ENCODE peak calls at places on chromosomes 12 and 14, in eight cellular contexts. M, D, K, E, C, G, W and N are unnamed samples.
A peak's percentile ranks its signal among the peaks of the same experiment; 100 is the strongest.

GRCh38 chr12:131833896-131834641 is 5.9 kb downstream of the MMP17 start:
- DNase-seq in M (peak; percentile 56), D (no peak), K (peak; percentile 30), E (no peak), C (no peak), G (no peak), W (no peak), N (no peak)

GRCh38 chr14:67446371-67447032 is 34.5 kb upstream of the PLEK2 start:
- DNase-seq in M (no peak), D (no peak), K (peak; percentile 12), E (peak; percentile 29), C (no peak), G (peak; percentile 33), W (no peak), N (no peak)

GRCh38 chr14:100604126-100604501 is 16.9 kb upstream of the BEGAIN start:
- DNase-seq in M (peak; percentile 56), D (no peak), K (no peak), E (no peak), C (no peak), G (no peak), W (no peak), N (no peak)

GRCh38 chr12:21607701-21608100 is 3.1 kb upstream of the GYS2 start:
- DNase-seq in M (no peak), D (no peak), K (peak; percentile 59), E (peak; percentile 12), C (no peak), G (no peak), W (no peak), N (peak; percentile 40)

GRCh38 chr14:89186850-89187376 is 230.1 kb downstream of the FOXN3 start:
- DNase-seq in M (no peak), D (no peak), K (no peak), E (peak; percentile 83), C (peak; percentile 21), G (peak; percentile 58), W (no peak), N (no peak)

GRCh38 chr14:32637582-32637981 is 301.1 kb upstream of the NPAS3 start:
- DNase-seq in M (no peak), D (no peak), K (no peak), E (no peak), C (no peak), G (no peak), W (no peak), N (no peak)

GRCh38 chr14:53032161-53032803 is 81.4 kb upstream of the FERMT2 start:
- DNase-seq in M (no peak), D (no peak), K (peak; percentile 87), E (no peak), C (no peak), G (peak; percentile 43), W (no peak), N (no peak)

GRCh38 chr12:116616536-116617248 is 57.5 kb downstream of the MAP1LC3B2 start:
- DNase-seq in M (no peak), D (no peak), K (no peak), E (no peak), C (no peak), G (no peak), W (no peak), N (no peak)

GRCh38 chr12:54725233-54725843 is 77.2 kb upstream of the DCD start:
- DNase-seq in M (no peak), D (no peak), K (peak; percentile 34), E (peak; percentile 11), C (no peak), G (no peak), W (no peak), N (peak; percentile 9)

GRCh38 chr12:107320929-107321618 is 227.7 kb upstream of the CRY1 start:
- DNase-seq in M (no peak), D (peak; percentile 51), K (peak; percentile 23), E (no peak), C (peak; percentile 75), G (no peak), W (peak; percentile 88), N (peak; percentile 86)

GRCh38 chr12:102669056-102669455 is 188.7 kb upstream of the IGF1 start:
- DNase-seq in M (no peak), D (no peak), K (no peak), E (no peak), C (no peak), G (no peak), W (no peak), N (no peak)

GRCh38 chr14:74763803-74764531 is 851 bp downstream of the YLPM1 start:
- DNase-seq in M (peak; percentile 62), D (no peak), K (peak; percentile 12), E (peak; percentile 22), C (no peak), G (peak; percentile 13), W (peak; percentile 9), N (peak; percentile 10)

GRCh38 chr12:2169489-2169888 is 116.7 kb downstream of the CACNA1C start:
- DNase-seq in M (no peak), D (no peak), K (no peak), E (no peak), C (no peak), G (no peak), W (no peak), N (no peak)

GRCh38 chr12:29743801-29744200 is 39.9 kb downstream of the TMTC1 start:
- DNase-seq in M (no peak), D (no peak), K (peak; percentile 86), E (no peak), C (no peak), G (no peak), W (no peak), N (no peak)

GRCh38 chr14:24368215-24368561 is 204 bp downstream of the NFATC4 start:
- DNase-seq in M (no peak), D (no peak), K (no peak), E (no peak), C (no peak), G (no peak), W (no peak), N (no peak)

GRCh38 chr12:93319523-93320045 is 58.1 kb upstream of the NUDT4 start:
- DNase-seq in M (no peak), D (no peak), K (no peak), E (no peak), C (no peak), G (no peak), W (no peak), N (no peak)

GRCh38 chr12:46214668-46215429 is 54.0 kb downstream of the SLC38A1 start:
- DNase-seq in M (no peak), D (peak; percentile 78), K (no peak), E (peak; percentile 45), C (no peak), G (no peak), W (peak; percentile 82), N (peak; percentile 92)

DNA sequence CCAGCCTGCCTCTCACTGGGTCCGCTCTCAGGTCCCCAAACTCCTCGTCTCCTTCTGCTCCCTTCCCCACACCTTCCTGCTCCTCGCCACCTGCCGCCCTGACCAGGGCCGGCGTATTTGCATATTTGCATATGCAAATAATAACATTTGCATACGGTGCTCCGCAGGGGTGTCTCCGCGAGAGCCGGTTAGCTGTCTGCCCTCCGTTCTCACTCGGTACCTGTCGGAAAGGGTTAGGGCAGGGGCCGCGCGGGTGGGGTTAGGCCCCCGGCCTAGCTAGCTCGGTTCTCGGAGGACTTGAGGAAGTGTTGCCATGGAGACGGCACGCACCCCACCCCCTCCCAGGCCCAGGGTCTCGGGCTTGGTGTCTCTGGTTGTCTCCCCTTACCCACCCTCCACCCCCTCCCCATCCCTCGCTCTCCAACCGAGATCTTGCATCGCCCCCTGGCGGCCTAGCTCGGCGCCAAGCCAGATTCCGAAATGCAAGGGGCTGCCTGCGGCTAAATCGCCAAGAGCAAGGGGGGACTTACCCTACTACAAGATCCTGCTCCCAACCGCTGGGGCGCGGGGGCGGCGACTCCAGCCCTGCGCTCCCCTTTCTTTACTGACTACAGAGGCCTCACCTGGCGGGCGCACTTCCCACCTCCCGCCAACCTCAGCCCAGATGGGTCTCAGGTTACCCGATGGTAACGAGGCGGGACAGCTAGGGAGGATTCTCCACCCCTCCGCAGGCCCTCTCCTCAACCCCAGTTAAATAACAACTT is 8.1 kb downstream of the STAC3 start:
- DNase-seq in M (peak; percentile 75), D (peak; percentile 52), K (peak; percentile 56), E (peak; percentile 55), C (peak; percentile 85), G (peak; percentile 46), W (peak; percentile 73), N (peak; percentile 45)
- H3K4me1 ChIP-seq in M (peaks cover 11% of the 10 kb centered on the region), D (peaks cover 59% of the 10 kb centered on the region), K (peaks cover 10% of the 10 kb centered on the region), E (peaks cover 2% of the 10 kb centered on the region), C (peaks cover 64% of the 10 kb centered on the region), G (peaks cover 35% of the 10 kb centered on the region), W (peaks cover 62% of the 10 kb centered on the region), N (peaks cover 60% of the 10 kb centered on the region)

DNA sequence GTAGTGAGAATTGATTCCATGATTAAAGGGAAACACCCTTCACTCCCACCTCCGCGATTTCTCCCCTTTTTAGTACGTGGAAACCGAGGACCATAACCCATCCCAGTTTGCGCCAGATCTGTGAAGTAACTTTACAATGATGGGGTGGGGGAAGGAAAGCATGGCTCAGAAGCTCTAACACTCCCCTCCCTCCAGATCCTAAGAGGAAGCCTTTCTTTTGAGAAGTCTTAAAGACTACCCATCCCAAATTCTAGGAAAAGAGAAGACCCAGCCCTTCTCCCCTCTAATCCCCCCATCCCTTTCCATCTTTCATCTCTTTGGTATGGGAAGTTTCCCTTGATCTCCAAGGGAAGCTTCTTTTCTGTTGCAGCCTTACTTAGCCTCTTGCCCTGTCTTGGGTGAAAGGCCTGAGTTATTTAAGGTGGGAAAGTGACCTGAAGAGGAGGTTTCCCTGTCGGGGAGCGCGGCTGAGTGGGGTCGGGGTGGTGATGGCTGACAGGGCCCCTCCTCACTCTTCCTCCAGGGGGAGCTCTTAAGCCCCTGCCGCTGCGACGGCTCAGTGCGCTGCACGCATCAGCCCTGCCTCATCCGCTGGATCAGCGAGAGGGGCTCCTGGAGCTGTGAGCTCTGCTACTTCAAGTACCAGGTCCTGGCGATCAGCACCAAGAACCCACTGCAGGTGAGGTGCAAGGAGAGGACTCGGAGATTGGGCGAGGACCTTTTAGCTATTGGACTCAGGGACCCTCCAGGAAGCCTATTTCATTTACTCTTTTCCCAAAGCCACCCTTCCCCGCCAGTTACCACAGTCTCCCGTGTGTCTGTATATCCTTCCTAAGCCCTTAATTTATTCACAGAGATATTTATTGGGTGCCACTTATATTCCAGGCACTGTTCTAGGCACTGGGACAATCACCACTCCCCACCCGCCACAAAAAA is 1.8 kb downstream of the MARCHF9 start:
- DNase-seq in M (no peak), D (peak; percentile 54), K (peak; percentile 47), E (peak; percentile 51), C (peak; percentile 92), G (no peak), W (peak; percentile 77), N (peak; percentile 65)
- H3K27ac ChIP-seq in M (no peak overlapping the region), D (peak overlapping the region; percentile 40), K (no peak overlapping the region), E (no peak overlapping the region), C (no peak overlapping the region), G (no peak overlapping the region), W (no peak overlapping the region), N (peak overlapping the region; percentile 54)

DNA sequence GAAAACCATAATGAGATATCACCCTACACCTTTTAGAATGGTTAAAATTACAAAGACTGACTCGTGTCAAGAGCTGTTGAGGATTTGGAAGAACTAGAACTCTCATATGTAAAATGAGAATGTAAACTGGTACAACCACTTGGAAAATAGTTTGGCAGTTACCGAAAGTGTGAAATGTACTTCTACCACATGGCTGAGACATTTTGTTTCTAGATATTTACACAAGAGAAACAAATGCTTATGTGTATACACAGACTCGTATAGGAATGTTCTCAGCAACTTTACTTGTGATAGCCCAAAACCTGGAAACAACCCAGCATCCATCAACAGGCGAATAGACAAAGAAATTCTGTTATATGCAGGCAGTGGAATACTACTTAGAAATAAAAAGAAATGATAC is 103.0 kb downstream of the BRMS1L start:
- DNase-seq in M (no peak), D (no peak), K (no peak), E (no peak), C (no peak), G (no peak), W (no peak), N (no peak)
- H3K36me3 ChIP-seq in M (no peaks in the 10 kb centered on the region), D (no peaks in the 10 kb centered on the region), K (no peaks in the 10 kb centered on the region), E (no peaks in the 10 kb centered on the region), C (no peaks in the 10 kb centered on the region), G (no peaks in the 10 kb centered on the region), W (no peaks in the 10 kb centered on the region), N (no peaks in the 10 kb centered on the region)

GRCh38 chr12:55829967-55830600 is 697 bp upstream of the DNAJC14 start:
- DNase-seq in M (peak; percentile 77), D (no peak), K (no peak), E (peak; percentile 70), C (peak; percentile 88), G (peak; percentile 44), W (peak; percentile 31), N (peak; percentile 19)
- H3K4me1 ChIP-seq in M (no peaks in the 10 kb centered on the region), D (peaks cover 50% of the 10 kb centered on the region), K (no peaks in the 10 kb centered on the region), E (peaks cover 10% of the 10 kb centered on the region), C (peaks cover 52% of the 10 kb centered on the region), G (peaks cover 10% of the 10 kb centered on the region), W (peaks cover 45% of the 10 kb centered on the region), N (peaks cover 54% of the 10 kb centered on the region)